ENCODE peak calls at places on chromosomes 4 and X, in six cellular contexts. K is GM12878, N is K562, O is heart left ventricle, C is A549, M is right lobe of liver. Z is an unnamed sample.
A peak's percentile ranks its signal among the peaks of the same experiment; 100 is the strongest.

GRCh38 chrX:19810370-19810769 is 77.0 kb downstream of the SH3KBP1 start:
- ATAC-seq in C (no peak), K (peak; percentile 28), N (no peak), O (no peak), M (peak; percentile 67), Z (peak; percentile 34)

GRCh38 chrX:9786839-9787635 is 808 bp downstream of the SHROOM2 start:
- ATAC-seq in K (no peak), O (no peak), M (peak; percentile 40), N (no peak), C (no peak), Z (no peak)

GRCh38 chr4:95693594-95693993 is 144.8 kb upstream of the UNC5C start:
- ATAC-seq in N (no peak), C (no peak), O (no peak), K (peak; percentile 63), M (no peak), Z (no peak)

GRCh38 chr4:93791570-93792195 is 36.9 kb upstream of the ATOH1 start:
- ATAC-seq in M (peak; percentile 84), N (peak; percentile 95), C (peak; percentile 70), O (peak; percentile 56), K (peak; percentile 91), Z (peak; percentile 46)

GRCh38 chr4:173591760-173592159 is 61.7 kb upstream of the HAND2 start:
- ATAC-seq in O (no peak), K (no peak), M (no peak), N (peak; percentile 70), C (no peak), Z (no peak)

GRCh38 chrX:130100180-130100579 is 10.1 kb downstream of the ELF4 start:
- ATAC-seq in K (no peak), N (peak; percentile 88), M (no peak), C (no peak), O (peak; percentile 93), Z (peak; percentile 87)

GRCh38 chr4:163191999-163192398 is 25.3 kb upstream of the NAF1 start:
- ATAC-seq in C (no peak), K (peak; percentile 51), O (no peak), N (peak; percentile 70), M (no peak), Z (no peak)

GRCh38 chrX:2237976-2238375 is 262.8 kb downstream of the DHRSX start:
- ATAC-seq in C (no peak), K (no peak), N (no peak), O (no peak), M (no peak), Z (no peak)

GRCh38 chrX:39675619-39676018 is 422.1 kb downstream of the BCOR start:
- ATAC-seq in O (peak; percentile 79), N (no peak), C (no peak), M (no peak), K (no peak), Z (peak; percentile 65)

GRCh38 chrX:102627640-102628039 is 23.6 kb upstream of the GPRASP1 start:
- ATAC-seq in O (no peak), K (no peak), C (no peak), M (no peak), N (no peak), Z (no peak)

GRCh38 chrX:2696698-2697215 is 5.7 kb downstream of the CD99 start:
- ATAC-seq in K (peak; percentile 84), O (peak; percentile 35), N (peak; percentile 35), M (peak; percentile 65), C (no peak), Z (peak; percentile 68)

GRCh38 chr4:154720123-154720522 is 23.7 kb upstream of the LRAT start:
- ATAC-seq in C (no peak), N (no peak), K (peak; percentile 84), O (no peak), M (no peak), Z (no peak)

GRCh38 chr4:150769235-150769634 is 187.3 kb downstream of the MAB21L2 start:
- ATAC-seq in O (peak; percentile 63), M (peak; percentile 97), N (peak; percentile 69), K (peak; percentile 82), C (peak; percentile 76), Z (no peak)

GRCh38 chr4:71558248-71558647 is 219.4 kb downstream of the SLC4A4 start:
- ATAC-seq in O (no peak), K (peak; percentile 41), M (no peak), N (no peak), C (no peak), Z (no peak)

GRCh38 chr4:181504846-181505374 is 738.3 kb upstream of the TENM3 start:
- ATAC-seq in N (no peak), C (no peak), M (no peak), O (no peak), K (no peak), Z (no peak)

GRCh38 chr4:119666653-119667091 is 38.1 kb upstream of the PDE5A start:
- ATAC-seq in M (no peak), O (no peak), K (no peak), N (no peak), C (no peak), Z (no peak)

GRCh38 chrX:155065035-155065734 is 5.8 kb downstream of the CMC4 start:
- ATAC-seq in C (peak; percentile 57), N (no peak), K (no peak), M (peak; percentile 69), O (no peak), Z (peak; percentile 58)

GRCh38 chrX:68686684-68687045 is 39.2 kb downstream of the STARD8 start:
- ATAC-seq in K (no peak), O (peak; percentile 58), C (peak; percentile 59), N (peak; percentile 74), M (peak; percentile 29), Z (peak; percentile 62)

GRCh38 chrX:47217121-47217851 is 1.2 kb upstream of the CDK16 start:
- ATAC-seq in M (peak; percentile 3), O (peak; percentile 4), K (no peak), C (peak; percentile 44), N (no peak), Z (peak; percentile 13)

GRCh38 chr4:95572304-95572991 is 23.7 kb upstream of the UNC5C start:
- ATAC-seq in C (no peak), N (no peak), M (peak; percentile 53), O (no peak), K (no peak), Z (no peak)

GRCh38 chr4:170849969-170850368 is 760.2 kb upstream of the AADAT start:
- ATAC-seq in N (no peak), K (peak; percentile 91), C (no peak), O (no peak), M (no peak), Z (no peak)

GRCh38 chr4:71133491-71133890 is 140.0 kb downstream of the DCK start:
- ATAC-seq in K (no peak), N (no peak), O (no peak), M (no peak), C (no peak), Z (no peak)

GRCh38 chr4:158769175-158769831 is 477 bp downstream of the FNIP2 start:
- ATAC-seq in M (peak; percentile 20), C (peak; percentile 73), K (peak; percentile 57), N (peak; percentile 68), O (peak; percentile 43), Z (peak; percentile 35)
- TF ChIP-seq POLR2A in M (no peak), C (no peak), K (no peak), N (no peak), O (no peak), Z (no peak)

DNA sequence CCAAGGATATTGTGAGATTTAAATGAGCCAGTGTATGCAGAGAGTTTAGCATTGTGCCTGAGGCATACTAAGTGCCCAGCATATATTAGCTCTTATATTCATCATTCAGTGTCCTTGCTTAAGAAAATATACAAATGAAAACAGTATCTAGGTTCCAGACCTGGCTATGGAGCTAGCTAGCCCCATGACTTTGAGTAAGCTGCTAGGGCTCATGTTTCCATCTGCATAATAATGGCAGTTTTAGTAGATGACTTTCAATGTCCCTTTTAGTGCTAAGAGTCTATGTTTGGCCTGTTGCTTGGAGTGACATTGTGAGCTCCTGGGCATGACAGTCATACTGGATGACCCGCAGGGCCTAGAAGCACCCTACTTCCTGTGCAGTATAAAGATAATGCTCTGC is 435.3 kb downstream of the ZIC3 start:
- ATAC-seq in C (no peak), K (no peak), O (no peak), N (no peak), M (no peak), Z (no peak)
- H3K4me3 ChIP-seq in C (no peak overlapping the region), K (no peak overlapping the region), O (no peak overlapping the region), N (no peak overlapping the region), M (no peak overlapping the region), Z (no peak overlapping the region)

DNA sequence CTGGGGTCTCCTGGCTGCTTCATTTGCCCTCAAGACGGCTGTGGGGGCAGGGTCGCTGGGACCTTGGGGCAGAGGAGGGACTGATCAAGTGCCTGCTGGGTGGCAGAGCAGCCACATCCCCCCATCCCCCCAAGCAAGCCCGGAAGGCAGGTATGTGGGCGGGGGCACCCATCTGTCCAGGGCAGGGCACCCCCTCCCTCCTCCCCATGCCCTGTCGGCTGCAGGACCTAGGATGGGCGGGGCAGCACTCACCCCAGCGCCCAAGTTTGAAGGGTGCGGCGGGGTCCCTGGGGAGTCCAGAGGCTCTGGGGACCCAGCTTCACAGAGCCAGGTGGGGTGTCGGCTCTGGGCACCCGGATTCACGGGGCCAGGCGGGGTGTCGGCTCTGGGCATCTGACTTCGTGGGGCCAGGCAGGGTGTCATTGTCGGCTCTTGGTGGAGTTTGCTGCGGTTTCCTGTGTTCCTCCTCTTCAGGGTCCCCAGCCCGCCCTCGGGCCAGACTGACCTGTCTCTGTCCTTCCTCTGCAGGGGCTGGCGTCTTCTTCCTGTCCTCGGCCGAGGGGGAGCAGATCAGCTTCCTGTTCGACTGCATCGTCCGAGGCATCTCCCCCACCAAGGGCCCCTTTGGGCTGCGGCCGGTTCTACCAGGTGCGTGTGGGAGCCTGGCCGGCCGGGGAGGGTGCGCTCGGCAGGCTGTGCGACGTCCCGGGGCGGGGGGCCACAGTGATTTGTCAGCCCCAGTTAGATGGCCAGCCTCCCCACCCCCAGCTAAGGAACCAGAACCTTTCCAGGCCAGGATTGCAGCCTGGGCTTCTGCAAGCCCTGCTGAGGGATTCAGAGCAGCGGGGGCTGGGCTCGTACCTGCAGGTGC is 22.1 kb downstream of the DOK7 start:
- ATAC-seq in C (no peak), K (peak; percentile 34), M (no peak), N (no peak), O (no peak), Z (no peak)
- H3K4me1 ChIP-seq in C (peaks cover 37% of the 10 kb centered on the region), K (no peaks in the 10 kb centered on the region), M (no peaks in the 10 kb centered on the region), N (peaks cover 53% of the 10 kb centered on the region), O (peaks cover 38% of the 10 kb centered on the region), Z (peaks cover 28% of the 10 kb centered on the region)

GRCh38 chr4:176921256-176921655 is 128.5 kb upstream of the VEGFC start:
- ATAC-seq in M (no peak), N (no peak), O (no peak), C (no peak), K (no peak), Z (no peak)

GRCh38 chr4:176927117-176927516 is 134.4 kb upstream of the VEGFC start:
- ATAC-seq in N (no peak), C (no peak), O (no peak), K (no peak), M (no peak), Z (no peak)

GRCh38 chr4:176927664-176928063 is 134.9 kb upstream of the VEGFC start:
- ATAC-seq in O (no peak), M (no peak), C (no peak), N (no peak), K (no peak), Z (no peak)

GRCh38 chr4:176925962-176926361 is 133.2 kb upstream of the VEGFC start:
- ATAC-seq in C (no peak), K (no peak), M (no peak), N (no peak), O (no peak), Z (no peak)

DNA sequence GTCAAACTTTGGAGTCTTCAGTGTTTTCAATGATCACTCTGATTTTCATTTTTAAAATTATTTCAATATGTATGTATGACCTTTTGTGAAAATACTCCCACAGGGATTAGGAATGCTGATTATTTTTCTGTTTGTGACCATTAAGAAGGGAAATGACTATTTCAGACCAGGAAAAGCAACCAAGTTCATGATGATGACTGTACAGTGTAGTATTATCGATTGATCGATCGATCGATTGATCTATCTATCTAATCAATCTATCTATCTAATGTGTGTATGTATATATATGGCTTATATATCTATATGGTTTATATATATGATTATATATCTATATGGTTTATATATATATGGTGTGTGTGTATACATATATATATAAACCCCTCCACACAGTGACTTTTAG is 131.5 kb upstream of the VEGFC start:
- ATAC-seq in O (no peak), M (no peak), C (no peak), N (no peak), K (no peak), Z (no peak)
- TF ChIP-seq POLR2A in O (no peak), M (no peak), C (no peak), N (no peak), K (no peak), Z (no peak)

Z was measured in gastroesophageal sphincter.